ENCODE peak calls at places on chromosomes 4 and X, in four cellular contexts. B is SK-N-SH, X is pancreas, Z is fibroblast of the aortic adventitia. E is an unnamed sample.

GRCh38 chrX:20252392-20253231 is 14.1 kb downstream of the RPS6KA3 start:
- DNase-seq in B (peak; percentile 35), X (peak; percentile 83), Z (peak; percentile 51), E (no peak)

GRCh38 chrX:105191878-105192277 is 28.6 kb downstream of the TEX13A start:
- DNase-seq in B (peak; percentile 8), X (no peak), Z (no peak), E (no peak)

GRCh38 chr4:43918377-43918776 is 530.2 kb downstream of the KCTD8 start:
- DNase-seq in B (no peak), X (no peak), Z (no peak), E (no peak)

GRCh38 chrX:36241397-36241796 is 321.9 kb downstream of the CFAP47 start:
- DNase-seq in B (no peak), X (no peak), Z (no peak), E (no peak)

GRCh38 chrX:154734101-154734781 is 16.6 kb downstream of the GAB3 start:
- DNase-seq in B (no peak), X (no peak), Z (peak; percentile 74), E (no peak)

GRCh38 chr4:147542229-147542990 is 61.5 kb downstream of the EDNRA start:
- DNase-seq in B (no peak), X (no peak), Z (no peak), E (no peak)

GRCh38 chr4:1752284-1753041 is 31.1 kb downstream of the TACC3 start:
- DNase-seq in B (no peak), X (no peak), Z (no peak), E (no peak)

GRCh38 chrX:13906103-13906502 is 89.2 kb upstream of the GPM6B start:
- DNase-seq in B (no peak), X (no peak), Z (no peak), E (no peak)

GRCh38 chrX:51148848-51149247 is 183.8 kb upstream of the NUDT10 start:
- DNase-seq in B (no peak), X (no peak), Z (no peak), E (no peak)

GRCh38 chr4:138851626-138852443 is 163.7 kb upstream of the NOCT start:
- DNase-seq in B (no peak), X (no peak), Z (no peak), E (no peak)

GRCh38 chrX:70970482-70970999 is 39.6 kb upstream of the SLC7A3 start:
- DNase-seq in B (peak; percentile 17), X (no peak), Z (peak; percentile 49), E (no peak)

GRCh38 chr4:84814100-84814750 is 152.3 kb downstream of the WDFY3 start:
- DNase-seq in B (no peak), X (no peak), Z (peak; percentile 86), E (no peak)

GRCh38 chr4:94454405-94454804 is 2.7 kb downstream of the PDLIM5 start:
- DNase-seq in B (no peak), X (no peak), Z (no peak), E (no peak)

GRCh38 chrX:113470166-113470565 is 629.5 kb upstream of the AMOT start:
- DNase-seq in B (no peak), X (no peak), Z (no peak), E (no peak)

GRCh38 chr4:86117781-86118302 is 242.0 kb downstream of the MAPK10 start:
- DNase-seq in B (peak; percentile 5), X (no peak), Z (peak; percentile 99), E (no peak)

GRCh38 chr4:147950840-147951239 is 219.0 kb downstream of the ARHGAP10 start:
- DNase-seq in B (no peak), X (no peak), Z (no peak), E (no peak)

GRCh38 chr4:185144601-185145240 is 1.7 kb downstream of the SLC25A4 start:
- DNase-seq in B (no peak), X (no peak), Z (no peak), E (no peak)

GRCh38 chr4:149173241-149174013 is 642.2 kb downstream of the IQCM start:
- DNase-seq in B (no peak), X (no peak), Z (no peak), E (no peak)

GRCh38 chr4:181140037-181140603 is 1103.1 kb upstream of the TENM3 start:
- DNase-seq in B (no peak), X (no peak), Z (no peak), E (no peak)

GRCh38 chr4:28082686-28083390 is 1222.2 kb downstream of the STIM2 start:
- DNase-seq in B (no peak), X (no peak), Z (peak; percentile 32), E (no peak)

GRCh38 chrX:151902813-151903591 is 9.7 kb upstream of the MAGEA4 start:
- DNase-seq in B (no peak), X (no peak), Z (peak; percentile 87), E (no peak)

GRCh38 chrX:150515801-150516200 is 52.6 kb upstream of the MTM1 start:
- DNase-seq in B (no peak), X (no peak), Z (no peak), E (no peak)

GRCh38 chr4:38368612-38369011 is 295.4 kb upstream of the KLF3 start:
- DNase-seq in B (no peak), X (no peak), Z (peak; percentile 87), E (no peak)

GRCh38 chr4:120692964-120693363 is 229.6 kb downstream of the PRDM5 start:
- DNase-seq in B (no peak), X (no peak), Z (peak; percentile 88), E (no peak)

GRCh38 chr4:122434285-122434684 is 22.2 kb downstream of the IL2 start:
- DNase-seq in B (no peak), X (no peak), Z (no peak), E (no peak)

GRCh38 chr4:179867300-179867878 is 2375.8 kb upstream of the TENM3 start:
- DNase-seq in B (peak; percentile 56), X (peak; percentile 64), Z (no peak), E (no peak)

GRCh38 chr4:8594097-8595038 is 1.8 kb downstream of the CPZ start:
- DNase-seq in B (peak; percentile 93), X (no peak), Z (peak; percentile 82), E (no peak)

GRCh38 chrX:18935893-18936292 is 48.0 kb downstream of the PHKA2 start:
- DNase-seq in B (no peak), X (no peak), Z (no peak), E (no peak)

GRCh38 chr4:48195853-48196252 is 61.8 kb upstream of the TXK start:
- DNase-seq in B (no peak), X (no peak), Z (no peak), E (no peak)

DNA sequence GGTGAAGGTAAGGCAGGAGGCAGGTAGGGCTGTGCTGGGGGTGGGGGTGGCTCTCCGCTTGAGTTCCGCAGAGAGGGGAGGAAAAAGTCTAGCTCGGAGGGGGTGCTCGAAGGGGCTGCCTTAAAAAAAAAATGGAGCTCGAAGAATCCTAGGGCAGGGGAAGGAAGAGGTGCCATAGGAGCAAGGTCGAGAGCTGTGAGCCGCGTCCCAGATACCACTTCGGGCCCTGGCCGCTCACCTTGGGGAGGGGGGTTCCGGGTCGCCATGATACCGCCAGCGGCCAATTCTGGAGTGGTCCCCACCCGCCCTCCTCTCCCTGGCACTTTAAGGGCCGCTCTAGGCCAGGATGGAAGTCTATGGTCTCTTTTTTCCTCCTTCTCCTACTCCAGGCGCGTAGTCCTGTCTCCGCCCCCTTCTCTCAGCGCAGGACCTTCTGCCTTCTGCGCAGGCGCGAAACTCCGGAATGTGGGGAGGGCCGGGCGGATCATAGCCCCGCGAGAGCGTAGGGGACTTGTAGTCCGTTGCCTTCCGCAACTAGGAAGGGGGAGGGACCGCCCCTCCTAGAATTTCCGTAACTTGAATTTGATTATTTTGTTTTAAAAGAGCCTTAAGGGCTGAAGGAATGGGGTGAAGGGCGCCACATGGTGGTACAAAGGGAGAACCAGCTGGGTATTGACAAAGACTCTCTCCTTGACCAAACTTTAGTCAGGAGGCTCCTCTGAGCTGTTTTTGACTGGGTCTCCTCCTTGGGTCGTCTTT is at the start of gene FUNDC1:
- DNase-seq in B (peak; percentile 89), X (peak; percentile 100), Z (peak; percentile 95), E (peak; percentile 92)
- TF ChIP-seq CTCF in B (peak; percentile 57), X (no peak), Z (peak; percentile 45), E (peak; percentile 61)

DNA sequence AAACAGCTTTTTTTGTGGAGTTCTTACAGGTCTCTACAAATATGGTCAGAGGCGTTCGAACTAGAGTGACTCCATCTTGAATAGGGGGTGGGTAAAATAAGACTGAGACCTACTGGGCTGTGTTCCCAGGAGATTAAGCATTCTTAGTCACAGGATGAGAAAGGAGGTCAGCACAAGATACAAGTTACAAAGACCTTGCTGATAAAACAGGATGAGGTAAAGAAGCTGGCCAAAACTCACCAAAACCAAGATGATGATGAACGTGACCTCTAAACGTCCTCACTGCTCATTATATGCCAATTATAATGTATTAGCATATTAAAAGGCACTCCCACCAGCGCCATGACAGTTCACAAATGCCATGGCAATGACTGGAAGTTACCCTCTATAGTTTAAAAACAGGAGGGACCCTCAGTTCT is 42.8 kb upstream of the SPP1 start:
- DNase-seq in B (no peak), X (no peak), Z (no peak), E (no peak)
- TF ChIP-seq CTCF in B (no peak), X (no peak), Z (no peak), E (no peak)

GRCh38 chr4:41963105-41963504 is 18.5 kb upstream of the DCAF4L1 start:
- DNase-seq in B (peak; percentile 17), X (no peak), Z (peak; percentile 33), E (no peak)
- TF ChIP-seq CTCF in B (peak; percentile 74), X (no peak), Z (peak; percentile 39), E (peak; percentile 69)

DNA sequence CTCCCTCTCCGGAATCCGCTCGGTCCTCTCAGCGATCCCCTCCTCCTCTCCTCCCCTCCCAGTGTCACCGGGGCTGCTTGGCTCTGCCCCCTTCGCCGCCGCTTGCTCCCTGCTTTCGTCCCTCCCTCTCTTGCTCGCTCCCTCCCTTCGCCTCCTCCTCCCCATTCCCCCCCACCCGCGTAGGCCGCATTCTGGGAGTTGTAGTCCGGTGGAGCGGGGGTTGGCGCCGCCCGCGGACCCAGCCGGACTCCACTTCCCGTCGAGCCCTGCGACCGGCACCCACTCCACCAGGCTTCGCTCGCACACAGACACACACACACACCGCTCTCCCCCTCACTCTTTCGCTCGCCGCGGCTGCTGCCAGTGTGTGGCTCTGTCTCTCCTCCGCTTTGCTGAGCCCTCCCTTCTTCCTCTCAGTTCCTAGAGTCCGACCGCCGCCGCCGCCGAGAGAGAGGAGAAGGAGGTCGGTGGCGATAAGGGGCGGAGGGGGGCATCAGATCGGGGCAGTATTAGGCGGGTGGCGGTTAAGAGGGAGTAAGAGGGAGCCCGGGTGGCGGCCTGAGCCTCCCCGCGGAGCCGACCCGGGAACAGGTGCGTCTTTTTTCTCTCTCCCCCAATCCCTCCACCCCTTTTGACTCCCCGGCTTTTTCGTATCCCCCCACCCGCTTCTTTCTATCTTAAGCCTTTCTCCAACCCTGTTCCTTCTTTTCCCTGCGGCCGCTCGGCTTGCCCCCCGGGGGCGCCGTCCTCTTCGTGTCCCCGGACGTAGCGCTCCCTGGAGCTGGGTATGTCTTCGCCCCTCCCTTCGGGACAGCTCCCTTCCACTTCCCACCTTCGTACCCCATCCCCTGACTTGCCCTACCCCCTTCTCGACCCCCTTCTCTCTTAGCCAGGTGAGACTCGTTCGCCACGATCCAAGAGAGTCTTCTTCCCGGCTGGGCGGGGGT is at the start of gene BCORL1:
- DNase-seq in B (peak; percentile 98), X (peak; percentile 87), Z (peak; percentile 91), E (peak; percentile 89)
- TF ChIP-seq CTCF in B (peak; percentile 15), X (no peak), Z (no peak), E (no peak)

GRCh38 chrX:55907968-55908607 is 190.5 kb downstream of the RRAGB start:
- DNase-seq in B (no peak), X (peak; percentile 62), Z (no peak), E (peak; percentile 70)
- TF ChIP-seq CTCF in B (peak; percentile 48), X (peak; percentile 33), Z (no peak), E (peak; percentile 74)

GRCh38 chr4:171588764-171589163 is 224.4 kb upstream of the GALNTL6 start:
- DNase-seq in B (no peak), X (no peak), Z (no peak), E (no peak)

GRCh38 chr4:171599628-171600027 is 213.6 kb upstream of the GALNTL6 start:
- DNase-seq in B (no peak), X (no peak), Z (no peak), E (no peak)

GRCh38 chr4:171594293-171594692 is 218.9 kb upstream of the GALNTL6 start:
- DNase-seq in B (no peak), X (no peak), Z (no peak), E (no peak)
- TF ChIP-seq CTCF in B (no peak), X (no peak), Z (no peak), E (no peak)